ENCODE peak calls at places on chromosome 1, in five cellular contexts. R, X, V, W and M are unnamed samples.

GRCh38 chr1:79193211-79194079 is 186.9 kb upstream of the ADGRL4 start:
- DNase-seq in R (no peak), X (no peak), V (peak; percentile 34), W (no peak), M (no peak)

GRCh38 chr1:47371016-47371517 is 37.5 kb downstream of the CMPK1 start:
- DNase-seq in R (no peak), X (no peak), V (no peak), W (no peak), M (no peak)

GRCh38 chr1:241357366-241358305 is 631 bp upstream of the RGS7 start:
- DNase-seq in R (no peak), X (no peak), V (no peak), W (no peak), M (no peak)

GRCh38 chr1:245458761-245459174 is 304.0 kb downstream of the KIF26B start:
- DNase-seq in R (no peak), X (no peak), V (no peak), W (no peak), M (no peak)

GRCh38 chr1:107677674-107678073 is 287.3 kb downstream of the VAV3 start:
- DNase-seq in R (no peak), X (no peak), V (no peak), W (no peak), M (no peak)

GRCh38 chr1:19084206-19084738 is 125.8 kb downstream of the UBR4 start:
- DNase-seq in R (no peak), X (no peak), V (no peak), W (peak; percentile 47), M (no peak)

GRCh38 chr1:111032295-111032897 is 68.7 kb upstream of the LRIF1 start:
- DNase-seq in R (peak; percentile 21), X (no peak), V (peak; percentile 18), W (no peak), M (no peak)

GRCh38 chr1:17359031-17359430 is 13.0 kb upstream of the PADI6 start:
- DNase-seq in R (no peak), X (no peak), V (no peak), W (no peak), M (no peak)

GRCh38 chr1:26697441-26697977 is 1.7 kb downstream of the ARID1A start:
- DNase-seq in R (peak; percentile 11), X (no peak), V (no peak), W (no peak), M (no peak)

GRCh38 chr1:86706018-86706417 is 1.6 kb downstream of the SH3GLB1 start:
- DNase-seq in R (no peak), X (no peak), V (no peak), W (no peak), M (no peak)

GRCh38 chr1:6967431-6968079 is 182.3 kb downstream of the CAMTA1 start:
- DNase-seq in R (no peak), X (no peak), V (no peak), W (no peak), M (no peak)

GRCh38 chr1:2392071-2392442 is 416 bp downstream of the RER1 start:
- DNase-seq in R (no peak), X (no peak), V (no peak), W (no peak), M (no peak)

GRCh38 chr1:26723013-26723991 is 27.5 kb downstream of the ARID1A start:
- DNase-seq in R (peak; percentile 87), X (peak; percentile 91), V (peak; percentile 21), W (peak; percentile 89), M (peak; percentile 83)

GRCh38 chr1:1353389-1354151 is 4.4 kb upstream of the DVL1 start:
- DNase-seq in R (no peak), X (no peak), V (no peak), W (no peak), M (no peak)

GRCh38 chr1:220182656-220183055 is 88.7 kb downstream of the IARS2 start:
- DNase-seq in R (no peak), X (no peak), V (no peak), W (no peak), M (no peak)

GRCh38 chr1:44926311-44926781 is 60.0 kb downstream of the EIF2B3 start:
- DNase-seq in R (no peak), X (no peak), V (no peak), W (no peak), M (no peak)

GRCh38 chr1:51230501-51231078 is 5.5 kb upstream of the RNF11 start:
- DNase-seq in R (no peak), X (no peak), V (no peak), W (no peak), M (no peak)

GRCh38 chr1:27349784-27350672 is 8.2 kb downstream of the SYTL1 start:
- DNase-seq in R (peak; percentile 72), X (peak; percentile 66), V (no peak), W (peak; percentile 90), M (no peak)

GRCh38 chr1:12617901-12618660 is at the start of gene DHRS3:
- DNase-seq in R (no peak), X (peak; percentile 71), V (peak; percentile 61), W (peak; percentile 91), M (peak; percentile 82)

GRCh38 chr1:31072304-31072746 is 6.8 kb upstream of the PUM1 start:
- DNase-seq in R (no peak), X (no peak), V (no peak), W (peak; percentile 26), M (no peak)

GRCh38 chr1:9186976-9187375 is 47.6 kb upstream of the H6PD start:
- DNase-seq in R (no peak), X (no peak), V (no peak), W (no peak), M (no peak)

GRCh38 chr1:114075546-114076249 is 78.0 kb downstream of the SYT6 start:
- DNase-seq in R (no peak), X (no peak), V (no peak), W (no peak), M (no peak)

GRCh38 chr1:9151326-9151860 is 22.5 kb upstream of the GPR157 start:
- DNase-seq in R (no peak), X (no peak), V (no peak), W (no peak), M (no peak)

GRCh38 chr1:84073266-84073665 is 70.8 kb upstream of the PRKACB start:
- DNase-seq in R (no peak), X (no peak), V (no peak), W (no peak), M (no peak)

GRCh38 chr1:98157524-98158293 is 236.9 kb upstream of the DPYD start:
- DNase-seq in R (no peak), X (no peak), V (no peak), W (no peak), M (no peak)

GRCh38 chr1:66676616-66677298 is 75.5 kb upstream of the DYNLT5 start:
- DNase-seq in R (no peak), X (no peak), V (no peak), W (no peak), M (peak; percentile 28)

GRCh38 chr1:151846062-151846568 is 6.5 kb upstream of the C2CD4D start:
- DNase-seq in R (no peak), X (no peak), V (peak; percentile 24), W (no peak), M (no peak)

DNA sequence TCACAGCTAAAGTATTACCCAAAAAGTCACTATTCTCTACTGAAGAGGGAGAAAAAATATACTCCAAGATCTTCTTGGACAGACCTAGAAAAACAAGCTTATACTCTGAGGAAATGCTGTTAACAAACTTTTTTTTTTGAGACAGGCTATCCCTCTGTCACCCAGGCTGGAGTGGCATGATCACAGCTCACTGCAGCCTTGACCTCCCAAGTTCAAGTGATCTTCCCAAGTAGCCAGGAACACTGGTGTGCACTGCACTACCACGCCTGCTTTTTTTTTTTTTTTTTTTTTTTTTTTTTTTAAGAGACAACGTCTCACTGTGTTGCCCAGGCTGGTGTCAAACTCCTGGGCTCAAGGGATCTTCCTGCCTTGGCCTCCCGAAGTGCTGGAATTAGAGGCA is 17.3 kb downstream of the GLRX2 start:
- DNase-seq in R (no peak), X (no peak), V (no peak), W (no peak), M (no peak)
- H3K36me3 ChIP-seq in R (peaks cover 45% of the 10 kb centered on the region), X (no peaks in the 10 kb centered on the region), V (peaks cover 24% of the 10 kb centered on the region), W (peaks cover 4% of the 10 kb centered on the region), M (peaks cover 41% of the 10 kb centered on the region)

GRCh38 chr1:24930703-24931480 is 816 bp upstream of the RUNX3 start:
- DNase-seq in R (no peak), X (no peak), V (no peak), W (no peak), M (no peak)

GRCh38 chr1:24928631-24929090 is 1.4 kb downstream of the RUNX3 start:
- DNase-seq in R (no peak), X (no peak), V (no peak), W (peak; percentile 69), M (no peak)

GRCh38 chr1:24929876-24930702 is at the start of gene RUNX3:
- DNase-seq in R (no peak), X (no peak), V (peak; percentile 58), W (peak; percentile 88), M (peak; percentile 45)

GRCh38 chr1:24927886-24928630 is 2.0 kb downstream of the RUNX3 start:
- DNase-seq in R (no peak), X (no peak), V (no peak), W (no peak), M (no peak)

GRCh38 chr1:24929091-24929875 is 793 bp downstream of the RUNX3 start:
- DNase-seq in R (no peak), X (no peak), V (no peak), W (peak; percentile 77), M (no peak)
- H3K4me1 ChIP-seq in R (no peaks in the 10 kb centered on the region), X (no peaks in the 10 kb centered on the region), V (peaks cover 34% of the 10 kb centered on the region), W (no peaks in the 10 kb centered on the region), M (peaks cover 33% of the 10 kb centered on the region)

GRCh38 chr1:23756676-23757075 is 13.4 kb downstream of the ELOA start:
- DNase-seq in R (no peak), X (no peak), V (no peak), W (no peak), M (no peak)

GRCh38 chr1:23752909-23753308 is 9.6 kb downstream of the ELOA start:
- DNase-seq in R (no peak), X (no peak), V (no peak), W (no peak), M (no peak)

GRCh38 chr1:23759277-23759676 is 16.0 kb downstream of the ELOA start:
- DNase-seq in R (no peak), X (no peak), V (no peak), W (no peak), M (no peak)

GRCh38 chr1:23763040-23763577 is 15.1 kb upstream of the PITHD1 start:
- DNase-seq in R (no peak), X (no peak), V (no peak), W (no peak), M (no peak)

DNA sequence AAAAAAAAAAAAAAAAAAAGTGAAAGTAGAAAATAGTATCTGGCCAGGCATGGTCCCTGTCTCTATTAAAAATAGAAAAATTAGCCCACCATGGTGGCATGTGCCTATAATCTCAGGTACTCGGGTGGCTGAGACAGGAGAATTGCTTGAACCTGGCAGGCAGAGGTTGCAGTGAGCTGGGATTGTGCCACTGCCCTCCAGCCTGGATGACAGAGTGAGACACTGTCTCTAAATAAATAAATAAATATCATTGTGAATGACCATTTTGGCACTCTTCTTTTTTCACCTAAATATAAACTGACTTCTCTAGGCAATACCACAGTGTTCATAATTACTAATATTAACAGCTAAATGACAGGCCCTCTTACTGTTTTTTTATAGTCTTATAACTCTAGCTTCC is 14.5 kb downstream of the ELOA start:
- DNase-seq in R (no peak), X (no peak), V (no peak), W (no peak), M (no peak)
- H3K36me3 ChIP-seq in R (peaks cover 58% of the 10 kb centered on the region), X (no peaks in the 10 kb centered on the region), V (peaks cover 81% of the 10 kb centered on the region), W (peaks cover 19% of the 10 kb centered on the region), M (peaks cover 98% of the 10 kb centered on the region)

DNA sequence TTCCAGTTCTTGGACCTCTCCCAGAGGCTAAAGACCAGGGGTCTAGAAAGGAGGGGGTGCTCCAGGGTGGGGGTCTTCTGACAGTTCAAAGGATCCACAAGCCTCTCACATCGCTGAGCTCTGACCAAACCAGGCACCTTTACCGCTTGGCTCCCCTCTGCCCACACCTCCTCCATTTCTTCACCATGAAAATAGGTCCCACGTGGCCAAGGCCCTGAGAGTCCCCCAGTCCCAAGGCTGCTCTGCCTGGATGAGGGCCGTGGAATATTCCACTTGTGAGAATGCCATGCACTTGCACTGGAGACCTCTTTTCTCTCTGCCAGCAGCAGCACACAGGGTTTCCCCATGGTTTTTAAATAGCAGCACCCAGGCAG is 87.4 kb downstream of the ITPKB start:
- DNase-seq in R (no peak), X (no peak), V (no peak), W (peak; percentile 75), M (no peak)
- H3K4me1 ChIP-seq in R (peaks cover 13% of the 10 kb centered on the region), X (peaks cover 5% of the 10 kb centered on the region), V (peaks cover 23% of the 10 kb centered on the region), W (no peaks in the 10 kb centered on the region), M (peaks cover 5% of the 10 kb centered on the region)